ENCODE peak calls at places on chromosomes 3 and 15, in eight cellular contexts. X is NCI-H1417; Z is BE2C; T is activated CD8-positive, alpha-beta memory T cell treated with anti-CD3 and anti-CD28 coated beads, Interleukin-2, amount 10 ng/mL, durations not matched to agents 7 days and 5 days; R is activated naive CD4-positive, alpha-beta T cell treated with anti-CD3 and anti-CD28 coated beads, Interleukin-2, amount 50 U/mL, for 16 hours; L is omental fat pad; D is OCI-LY7; S is AG08395. K is an unnamed sample.

GRCh38 chr15:101648356-101648755 is 3.8 kb downstream of the TM2D3 start:
- DNase-seq in D (no peak), S (no peak), T (no peak), X (no peak), Z (no peak), R (no peak), L (no peak), K (no peak)

GRCh38 chr3:149224736-149225594 is 3.3 kb upstream of the CP start:
- DNase-seq in S (peak; percentile 67), T (peak; percentile 63), D (no peak), Z (no peak), R (no peak), X (no peak), L (no peak), K (peak; percentile 52)

GRCh38 chr15:93035953-93036810 is 52.8 kb downstream of the RGMA start:
- DNase-seq in Z (peak; percentile 65), X (peak; percentile 54), R (peak; percentile 51), T (peak; percentile 68), S (peak; percentile 25), L (no peak), D (peak; percentile 66), K (peak; percentile 32)

GRCh38 chr3:146540236-146540635 is 4.2 kb downstream of the PLSCR1 start:
- DNase-seq in X (no peak), T (no peak), D (no peak), S (no peak), Z (no peak), R (no peak), L (no peak), K (no peak)

GRCh38 chr15:40847225-40847961 is 3.5 kb downstream of the SPINT1 start:
- DNase-seq in Z (peak; percentile 56), S (no peak), L (no peak), X (peak; percentile 75), R (no peak), D (peak; percentile 72), T (no peak), K (peak; percentile 100)

GRCh38 chr3:30289324-30289723 is 317.1 kb upstream of the TGFBR2 start:
- DNase-seq in D (no peak), R (no peak), X (no peak), T (no peak), L (no peak), S (no peak), Z (no peak), K (peak; percentile 91)

GRCh38 chr15:80970018-80970657 is 19.5 kb downstream of the MESD start:
- DNase-seq in R (peak; percentile 55), X (peak; percentile 39), T (peak; percentile 61), D (peak; percentile 64), Z (peak; percentile 66), S (peak; percentile 77), L (no peak), K (peak; percentile 63)

GRCh38 chr3:194738254-194739093 is 52.8 kb downstream of the FAM43A start:
- DNase-seq in T (no peak), S (peak; percentile 50), R (no peak), D (no peak), X (no peak), Z (peak; percentile 61), L (no peak), K (no peak)

GRCh38 chr15:66859688-66860253 is 157.7 kb downstream of the SMAD6 start:
- DNase-seq in X (no peak), T (no peak), Z (no peak), S (no peak), R (no peak), L (no peak), D (no peak), K (no peak)

K was measured in small intestine.